ENCODE peak calls at places on chromosomes 5 and 9, in six cellular contexts. A is CD8-positive, alpha-beta T cell; Z is transverse colon; Q is cardiac fibroblast; E is body of pancreas; U is endothelial cell. F is an unnamed sample.

GRCh38 chr5:97764700-97765099 is 581.7 kb upstream of the RIOK2 start:
- DNase-seq in A (no peak), Z (no peak), Q (peak; percentile 49), E (no peak), U (no peak), F (peak; percentile 36)

GRCh38 chr9:19486803-19487202 is 78.0 kb downstream of the ACER2 start:
- DNase-seq in A (no peak), Z (no peak), Q (no peak), E (no peak), U (no peak), F (no peak)

GRCh38 chr9:74645007-74645639 is 148.0 kb downstream of the RORB start:
- DNase-seq in A (no peak), Z (no peak), Q (peak; percentile 15), E (no peak), U (peak; percentile 18), F (no peak)

GRCh38 chr5:175862131-175863012 is 9.0 kb upstream of the CPLX2 start:
- DNase-seq in A (no peak), Z (no peak), Q (no peak), E (no peak), U (no peak), F (no peak)

GRCh38 chr5:80959768-80960442 is at the start of gene RASGRF2:
- DNase-seq in A (peak; percentile 29), Z (peak; percentile 49), Q (no peak), E (no peak), U (peak; percentile 56), F (no peak)

GRCh38 chr5:15621094-15621493 is 121.1 kb downstream of the FBXL7 start:
- DNase-seq in A (no peak), Z (no peak), Q (peak; percentile 75), E (no peak), U (no peak), F (peak; percentile 44)

GRCh38 chr5:127112347-127112864 is 39.1 kb upstream of the C5orf63 start:
- DNase-seq in A (no peak), Z (no peak), Q (no peak), E (no peak), U (no peak), F (no peak)

GRCh38 chr9:114369567-114370240 is 18.1 kb downstream of the AKNA start:
- DNase-seq in A (no peak), Z (no peak), Q (no peak), E (no peak), U (no peak), F (no peak)

GRCh38 chr5:142385194-142385593 is 60.4 kb upstream of the SPRY4 start:
- DNase-seq in A (no peak), Z (no peak), Q (peak; percentile 37), E (no peak), U (no peak), F (no peak)

GRCh38 chr9:71768388-71769174 is at the start of gene CEMIP2:
- DNase-seq in A (peak; percentile 83), Z (peak; percentile 94), Q (peak; percentile 94), E (peak; percentile 94), U (peak; percentile 88), F (peak; percentile 78)

GRCh38 chr9:71766663-71767062 is 1.6 kb downstream of the CEMIP2 start:
- DNase-seq in A (no peak), Z (no peak), Q (no peak), E (no peak), U (no peak), F (no peak)

GRCh38 chr9:71772726-71773125 is 4.4 kb upstream of the CEMIP2 start:
- DNase-seq in A (no peak), Z (no peak), Q (no peak), E (no peak), U (no peak), F (no peak)

GRCh38 chr9:71767421-71768321 is 642 bp downstream of the CEMIP2 start:
- DNase-seq in A (no peak), Z (peak; percentile 47), Q (peak; percentile 30), E (peak; percentile 25), U (peak; percentile 17), F (no peak)

GRCh38 chr9:71769175-71770165 is 1.2 kb upstream of the CEMIP2 start:
- DNase-seq in A (peak; percentile 60), Z (peak; percentile 86), Q (peak; percentile 41), E (peak; percentile 96), U (peak; percentile 49), F (no peak)
- TF ChIP-seq CTCF in A (peak; percentile 35), Z (peak; percentile 26), Q (peak; percentile 5), E (no peak), U (no peak), F (no peak)

GRCh38 chr5:75279324-75279723 is 42.6 kb upstream of the ANKRD31 start:
- DNase-seq in A (no peak), Z (no peak), Q (peak; percentile 3), E (no peak), U (no peak), F (no peak)
- TF ChIP-seq CTCF in A (no peak), Z (no peak), Q (no peak), E (no peak), U (no peak), F (no peak)

GRCh38 chr9:121286973-121287721 is 19.2 kb downstream of the GSN start:
- DNase-seq in A (no peak), Z (peak; percentile 87), Q (peak; percentile 97), E (peak; percentile 86), U (peak; percentile 59), F (peak; percentile 83)

GRCh38 chr9:121288874-121289553 is 21.1 kb downstream of the GSN start:
- DNase-seq in A (no peak), Z (peak; percentile 65), Q (peak; percentile 92), E (peak; percentile 68), U (peak; percentile 33), F (no peak)

GRCh38 chr9:121292051-121292450 is 24.1 kb downstream of the GSN start:
- DNase-seq in A (no peak), Z (no peak), Q (no peak), E (no peak), U (no peak), F (no peak)

GRCh38 chr9:121288557-121288873 is 20.6 kb downstream of the GSN start:
- DNase-seq in A (no peak), Z (no peak), Q (no peak), E (no peak), U (no peak), F (no peak)

GRCh38 chr9:121289554-121290370 is 21.8 kb downstream of the GSN start:
- DNase-seq in A (no peak), Z (no peak), Q (peak; percentile 21), E (no peak), U (no peak), F (no peak)
- TF ChIP-seq CTCF in A (no peak), Z (no peak), Q (no peak), E (no peak), U (no peak), F (no peak)

DNA sequence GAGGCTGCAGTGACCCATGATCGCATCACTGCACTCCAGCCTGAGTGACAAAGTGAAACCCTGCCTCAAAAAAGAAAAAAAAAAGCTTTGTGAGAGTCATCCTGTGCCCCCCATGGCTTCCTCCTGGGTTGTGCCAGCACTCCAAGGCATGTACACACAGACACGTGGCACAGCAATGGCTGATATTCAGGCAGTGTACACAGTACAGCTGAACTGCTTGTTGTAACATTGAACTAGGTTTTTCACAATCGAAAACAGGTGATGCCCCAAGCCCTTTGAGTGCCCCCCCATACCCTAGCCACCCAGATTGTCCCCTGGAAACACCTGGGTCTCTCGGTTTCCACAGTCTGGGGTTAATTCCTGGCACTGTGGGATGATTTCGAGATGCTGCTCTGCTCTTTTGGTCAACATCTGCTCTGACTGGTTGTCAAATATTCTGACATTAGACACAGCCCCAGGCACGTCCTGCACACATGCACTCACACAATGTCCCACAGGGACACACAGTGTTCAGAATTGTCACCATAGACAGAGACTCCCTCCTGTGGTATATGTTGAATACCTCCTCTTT is 9.2 kb downstream of the SPINK4 start:
- DNase-seq in A (no peak), Z (no peak), Q (no peak), E (no peak), U (no peak), F (no peak)
- TF ChIP-seq CTCF in A (no peak), Z (no peak), Q (no peak), E (no peak), U (no peak), F (no peak)

F was measured in AG09319.